ENCODE peak calls at places on chromosomes 12 and 14, in seven cellular contexts. H is NCI-H1417; T is NCI-H1694 treated with DMSO at 0.1 percent for 48 hours; N is stimulated activated naive CD8-positive, alpha-beta T cell treated with anti-CD3 and anti-CD28 coated beads, Interleukin-15, Interleukin-2, amounts not matched to agents 100 U/mL and 50 U/mL, for 24 hours; P is MV-4-11; L is ureter; K is left colon. J is an unnamed sample.

GRCh38 chr12:119486599-119487154 is 106.9 kb upstream of the TMEM233 start:
- DNase-seq in N (no peak), T (no peak), H (peak; percentile 66), P (no peak), K (no peak), L (no peak), J (no peak)

GRCh38 chr12:110107369-110108281 is 16.5 kb upstream of the IFT81 start:
- DNase-seq in K (no peak), N (no peak), P (no peak), T (no peak), L (peak; percentile 72), H (no peak), J (no peak)

GRCh38 chr12:58378038-58378437 is 436.7 kb downstream of the ATP23 start:
- DNase-seq in H (no peak), K (no peak), L (no peak), P (no peak), T (no peak), N (no peak), J (no peak)

GRCh38 chr12:121326996-121327674 is 25.1 kb downstream of the ANAPC5 start:
- DNase-seq in K (no peak), N (no peak), H (no peak), P (no peak), L (no peak), T (peak; percentile 63), J (no peak)

GRCh38 chr12:103673891-103674375 is 86.9 kb downstream of the STAB2 start:
- DNase-seq in N (no peak), K (peak; percentile 20), L (no peak), H (no peak), T (no peak), P (no peak), J (no peak)

GRCh38 chr14:59919582-59920377 is at the start of gene LRRC9:
- DNase-seq in T (peak; percentile 76), H (no peak), L (peak; percentile 42), K (peak; percentile 11), N (peak; percentile 14), P (no peak), J (peak; percentile 69)

GRCh38 chr14:100534528-100535286 is 52.5 kb downstream of the BEGAIN start:
- DNase-seq in T (no peak), K (peak; percentile 4), P (peak; percentile 25), N (peak; percentile 1), H (no peak), L (peak; percentile 35), J (peak; percentile 47)

GRCh38 chr12:32522322-32523221 is 123.2 kb downstream of the FGD4 start:
- DNase-seq in L (no peak), T (no peak), N (no peak), H (no peak), P (peak; percentile 80), K (no peak), J (no peak)

GRCh38 chr12:1318327-1319031 is 275.9 kb downstream of the FBXL14 start:
- DNase-seq in L (no peak), N (no peak), K (peak; percentile 10), T (peak; percentile 90), P (no peak), H (peak; percentile 98), J (no peak)

GRCh38 chr12:101992091-101992490 is 69.7 kb downstream of the WASHC3 start:
- DNase-seq in T (no peak), K (no peak), H (no peak), L (no peak), P (no peak), N (no peak), J (no peak)

GRCh38 chr12:130344529-130344928 is 6.8 kb downstream of the PIWIL1 start:
- DNase-seq in T (no peak), L (no peak), H (no peak), K (no peak), P (no peak), N (no peak), J (no peak)

GRCh38 chr14:55530464-55530863 is 49.5 kb upstream of the KTN1 start:
- DNase-seq in P (no peak), N (no peak), L (no peak), T (peak; percentile 88), K (no peak), H (no peak), J (no peak)

GRCh38 chr12:57237952-57238853 is 8.7 kb downstream of the SHMT2 start:
- DNase-seq in K (peak; percentile 35), P (no peak), H (peak; percentile 76), L (no peak), N (peak; percentile 41), T (peak; percentile 39), J (peak; percentile 64)

GRCh38 chr12:103841690-103842584 is 903 bp upstream of the NT5DC3 start:
- DNase-seq in H (peak; percentile 89), L (peak; percentile 53), N (peak; percentile 53), P (peak; percentile 85), K (peak; percentile 62), T (no peak), J (peak; percentile 76)

GRCh38 chr14:98853063-98853729 is 418.8 kb downstream of the BCL11B start:
- DNase-seq in T (no peak), P (no peak), H (no peak), N (no peak), K (no peak), L (no peak), J (no peak)

GRCh38 chr14:77979666-77980351 is 179.9 kb downstream of the ADCK1 start:
- DNase-seq in L (no peak), T (no peak), K (no peak), N (no peak), H (no peak), P (no peak), J (no peak)

J was measured in upper lobe of right lung.